ENCODE peak calls at places on chromosomes 5 and 9, in four cellular contexts. S is Right ventricle myocardium inferior, T is AG04450, L is NCI-H146. M is an unnamed sample.

GRCh38 chr9:124869986-124870560 is 8.1 kb downstream of the ARPC5L start:
- DNase-seq in L (no peak), S (no peak), T (no peak), M (no peak)

GRCh38 chr9:591292-591691 is 250.2 kb upstream of the DMRT1 start:
- DNase-seq in S (no peak), T (no peak), L (no peak), M (peak)

GRCh38 chr5:143501176-143501840 is 97.8 kb upstream of the NR3C1 start:
- DNase-seq in S (no peak), L (no peak), T (no peak), M (no peak)

GRCh38 chr9:100419166-100419565 is 7.8 kb upstream of the MSANTD3 start:
- DNase-seq in S (no peak), L (peak), T (no peak), M (no peak)

GRCh38 chr9:134314039-134314949 is 12.0 kb upstream of the RXRA start:
- DNase-seq in T (no peak), L (no peak), S (peak), M (no peak)

GRCh38 chr5:122478741-122479459 is 166.9 kb downstream of the SNCAIP start:
- DNase-seq in L (no peak), S (no peak), T (peak), M (no peak)

GRCh38 chr9:74117731-74118130 is 379.4 kb upstream of the RORB start:
- DNase-seq in T (no peak), L (no peak), S (no peak), M (no peak)

GRCh38 chr5:91175708-91176107 is 207.4 kb downstream of the ARRDC3 start:
- DNase-seq in S (no peak), T (no peak), L (no peak), M (no peak)

GRCh38 chr9:36903541-36904435 is 130.3 kb downstream of the PAX5 start:
- DNase-seq in T (no peak), S (no peak), L (peak), M (peak)

GRCh38 chr5:61263561-61264272 is 68.3 kb upstream of the ZSWIM6 start:
- DNase-seq in S (no peak), L (no peak), T (no peak), M (no peak)

GRCh38 chr5:36369092-36369737 is 67.5 kb upstream of the RANBP3L start:
- DNase-seq in T (no peak), L (no peak), S (no peak), M (peak)

GRCh38 chr9:78713746-78714405 is 417.0 kb downstream of the PSAT1 start:
- DNase-seq in T (no peak), S (no peak), L (peak), M (no peak)

GRCh38 chr9:115422932-115423440 is 305.0 kb upstream of the TNC start:
- DNase-seq in T (no peak), L (no peak), S (no peak), M (peak)

GRCh38 chr5:74632947-74633356 is 7.6 kb downstream of the ENC1 start:
- DNase-seq in S (no peak), T (peak), L (no peak), M (peak)

GRCh38 chr5:176769911-176770310 is 40.4 kb upstream of the UNC5A start:
- DNase-seq in T (no peak), L (no peak), S (no peak), M (no peak)

GRCh38 chr5:116571568-116572321 is 2.9 kb downstream of the SEMA6A start:
- DNase-seq in T (no peak), S (no peak), L (peak), M (no peak)

GRCh38 chr9:134914501-134914834 is 3.2 kb downstream of the FCN1 start:
- DNase-seq in T (no peak), L (no peak), S (no peak), M (no peak)